ENCODE peak calls at places on chromosomes 11 and 22, in five cellular contexts. Q is mammary epithelial cell, B is heart right ventricle, L is WTC11, H is nephron progenitor cell. Y is an unnamed sample.
A peak's percentile ranks its signal among the peaks of the same experiment; 100 is the strongest.

GRCh38 chr22:34502821-34503220 is 563.1 kb upstream of the ISX start:
- DNase-seq in B (no peak), L (no peak), Q (peak; percentile 85), H (no peak), Y (no peak)

GRCh38 chr22:33917744-33918406 is 2.4 kb downstream of the LARGE1 start:
- DNase-seq in L (peak; percentile 15), Q (no peak), H (peak; percentile 10), B (no peak), Y (no peak)

GRCh38 chr11:74626604-74627003 is 34.2 kb downstream of the POLD3 start:
- DNase-seq in H (no peak), L (no peak), B (no peak), Q (no peak), Y (no peak)

GRCh38 chr22:31313366-31314147 is 21.3 kb upstream of the PIK3IP1 start:
- DNase-seq in L (peak; percentile 80), H (peak; percentile 70), B (peak; percentile 59), Q (peak; percentile 87), Y (peak; percentile 79)

GRCh38 chr11:35602979-35603378 is 15.3 kb upstream of the FJX1 start:
- DNase-seq in B (no peak), Q (no peak), H (no peak), L (no peak), Y (no peak)

GRCh38 chr22:50537765-50538164 is 7.9 kb upstream of the KLHDC7B start:
- DNase-seq in B (no peak), H (no peak), Q (no peak), L (no peak), Y (no peak)

GRCh38 chr11:87263979-87264378 is 226.2 kb downstream of the TMEM135 start:
- DNase-seq in H (no peak), L (no peak), B (no peak), Q (no peak), Y (no peak)

GRCh38 chr22:36191106-36191836 is 10.3 kb downstream of the APOL4 start:
- DNase-seq in H (no peak), B (peak; percentile 76), Q (no peak), L (no peak), Y (no peak)

GRCh38 chr11:91163619-91164451 is 941.0 kb upstream of the CHORDC1 start:
- DNase-seq in L (no peak), Q (peak; percentile 49), B (no peak), H (no peak), Y (peak; percentile 51)

GRCh38 chr11:122863704-122864326 is 18.7 kb upstream of the JHY start:
- DNase-seq in Q (no peak), H (peak; percentile 49), B (peak; percentile 24), L (peak; percentile 47), Y (peak; percentile 63)

GRCh38 chr11:32511926-32512325 is 71.7 kb upstream of the EIF3M start:
- DNase-seq in H (no peak), B (no peak), Q (peak; percentile 15), L (no peak), Y (peak; percentile 17)

GRCh38 chr11:20363500-20364411 is at the start of gene HTATIP2:
- DNase-seq in B (peak; percentile 75), Q (peak; percentile 49), L (peak; percentile 67), H (peak; percentile 58), Y (peak; percentile 73)

GRCh38 chr22:20389288-20389687 is 4.7 kb upstream of the ZNF74 start:
- DNase-seq in H (no peak), L (no peak), B (no peak), Q (no peak), Y (no peak)

GRCh38 chr11:9571071-9571765 is 2.3 kb upstream of the WEE1 start:
- DNase-seq in H (no peak), B (no peak), L (no peak), Q (no peak), Y (no peak)

GRCh38 chr11:28383471-28383870 is 275.3 kb downstream of the METTL15 start:
- DNase-seq in L (no peak), B (no peak), Q (peak; percentile 9), H (no peak), Y (no peak)

GRCh38 chr11:103016031-103016430 is 60.5 kb upstream of the MMP13 start:
- DNase-seq in H (no peak), B (no peak), L (no peak), Q (no peak), Y (no peak)

GRCh38 chr11:120068114-120068573 is 69.8 kb downstream of the TRIM29 start:
- DNase-seq in L (no peak), H (no peak), Q (peak; percentile 43), B (no peak), Y (no peak)

GRCh38 chr22:33658775-33659174 is 261.5 kb downstream of the LARGE1 start:
- DNase-seq in H (no peak), Q (no peak), L (no peak), B (peak; percentile 29), Y (no peak)

DNA sequence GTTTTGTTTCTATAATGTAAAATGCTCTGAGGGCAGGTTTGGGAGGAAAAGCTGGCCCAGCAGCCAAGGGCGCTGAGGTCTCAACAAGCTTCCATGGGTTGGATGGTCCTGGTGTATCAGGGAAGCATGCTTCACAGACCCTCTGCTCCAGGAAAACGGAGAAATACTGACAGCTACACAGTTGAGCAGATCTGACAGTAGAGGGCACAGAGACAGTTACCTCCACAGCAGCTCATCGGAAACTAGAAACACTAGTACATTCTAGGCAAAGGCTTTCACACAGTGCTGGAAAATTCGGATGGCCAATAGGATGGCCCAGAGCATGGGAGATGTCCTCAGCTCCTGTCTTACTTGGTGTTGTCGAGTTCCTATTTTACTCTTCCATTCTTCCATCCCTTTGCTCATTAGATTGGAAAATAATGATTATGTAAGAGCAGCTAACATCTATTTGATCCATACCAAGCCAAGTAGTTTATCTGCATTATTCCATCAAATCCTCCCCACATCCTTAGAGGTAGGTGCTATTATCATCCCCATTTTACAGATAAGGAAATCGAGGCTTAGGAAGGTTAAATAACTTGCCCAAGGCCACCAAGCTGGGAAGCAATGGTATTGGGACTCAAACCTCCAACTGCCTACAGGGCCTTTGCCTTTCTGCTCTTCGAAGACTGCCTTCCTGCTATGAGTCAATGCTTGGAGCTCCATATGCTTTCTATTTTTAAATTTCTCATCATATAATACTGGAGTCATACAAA is 28.3 kb downstream of the LMO2 start:
- DNase-seq in B (no peak), Q (no peak), L (no peak), H (no peak), Y (no peak)
- TF ChIP-seq CTCF in B (no peak), Q (no peak), L (no peak), H (no peak), Y (no peak)

GRCh38 chr11:86244522-86245368 is at the start of gene EED:
- DNase-seq in L (peak; percentile 97), B (peak; percentile 96), H (peak; percentile 97), Q (peak; percentile 97), Y (peak; percentile 90)
- TF ChIP-seq CTCF in L (no peak), B (no peak), H (no peak), Q (no peak), Y (no peak)

GRCh38 chr11:107916671-107917241 is 11.5 kb upstream of the RAB39A start:
- DNase-seq in H (peak; percentile 66), B (no peak), L (peak; percentile 81), Q (no peak), Y (no peak)
- TF ChIP-seq CTCF in H (peak; percentile 56), B (no peak), L (peak; percentile 92), Q (peak; percentile 49), Y (peak; percentile 26)

GRCh38 chr22:43481528-43482309 is 69.9 kb downstream of the MPPED1 start:
- DNase-seq in Q (no peak), H (no peak), L (no peak), B (no peak), Y (no peak)
- TF ChIP-seq CTCF in Q (peak; percentile 14), H (no peak), L (no peak), B (no peak), Y (no peak)

DNA sequence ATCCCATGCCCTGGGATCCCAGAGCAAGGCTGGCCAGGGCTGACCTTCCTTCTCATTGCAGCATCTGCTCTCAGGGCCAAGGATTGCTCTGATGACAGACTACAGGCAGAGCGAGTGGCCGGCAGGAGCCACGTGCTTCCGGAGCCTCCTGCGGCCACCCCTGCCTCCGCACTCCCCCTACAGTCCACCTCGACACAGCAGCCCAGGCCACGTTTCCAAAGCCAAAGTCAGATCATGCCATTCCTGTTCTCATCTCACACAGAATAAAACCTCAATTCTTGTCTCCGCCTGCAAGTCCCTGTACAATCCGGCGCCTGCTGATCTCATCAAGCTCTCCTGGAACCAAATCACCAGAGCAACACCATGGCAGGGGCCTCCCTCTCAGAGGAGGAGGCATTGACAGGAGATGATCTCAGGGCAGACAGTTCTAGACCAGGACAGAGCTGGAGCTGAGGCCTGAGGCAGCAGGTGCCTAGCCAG is 20.9 kb upstream of the UPK3A start:
- DNase-seq in L (peak; percentile 73), H (peak; percentile 70), B (peak; percentile 71), Q (peak; percentile 91), Y (peak; percentile 70)
- TF ChIP-seq CTCF in L (peak; percentile 29), H (peak; percentile 56), B (peak; percentile 49), Q (peak; percentile 89), Y (peak; percentile 69)

DNA sequence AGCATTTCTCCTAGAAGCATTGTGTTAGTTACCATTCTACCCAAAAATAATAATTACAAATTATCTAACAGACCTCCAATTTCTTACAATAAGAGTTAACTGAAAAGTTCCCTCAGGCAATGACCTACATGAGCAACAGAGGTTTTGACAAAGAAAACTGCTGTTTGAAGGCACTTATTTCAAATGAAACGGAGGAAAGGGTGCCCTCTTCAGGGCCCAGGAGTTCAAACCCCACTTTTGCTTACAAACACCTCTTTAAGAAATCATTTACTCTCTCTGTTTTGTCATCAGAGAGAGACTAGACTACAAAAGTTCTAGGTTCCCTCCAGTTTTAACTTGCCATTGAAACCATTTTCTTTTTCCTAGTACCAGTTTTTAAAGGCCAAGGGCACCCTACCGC is 56.7 kb downstream of the AMBRA1 start:
- DNase-seq in B (no peak), L (no peak), Q (no peak), H (no peak), Y (no peak)
- TF ChIP-seq CTCF in B (no peak), L (no peak), Q (peak; percentile 33), H (no peak), Y (no peak)

DNA sequence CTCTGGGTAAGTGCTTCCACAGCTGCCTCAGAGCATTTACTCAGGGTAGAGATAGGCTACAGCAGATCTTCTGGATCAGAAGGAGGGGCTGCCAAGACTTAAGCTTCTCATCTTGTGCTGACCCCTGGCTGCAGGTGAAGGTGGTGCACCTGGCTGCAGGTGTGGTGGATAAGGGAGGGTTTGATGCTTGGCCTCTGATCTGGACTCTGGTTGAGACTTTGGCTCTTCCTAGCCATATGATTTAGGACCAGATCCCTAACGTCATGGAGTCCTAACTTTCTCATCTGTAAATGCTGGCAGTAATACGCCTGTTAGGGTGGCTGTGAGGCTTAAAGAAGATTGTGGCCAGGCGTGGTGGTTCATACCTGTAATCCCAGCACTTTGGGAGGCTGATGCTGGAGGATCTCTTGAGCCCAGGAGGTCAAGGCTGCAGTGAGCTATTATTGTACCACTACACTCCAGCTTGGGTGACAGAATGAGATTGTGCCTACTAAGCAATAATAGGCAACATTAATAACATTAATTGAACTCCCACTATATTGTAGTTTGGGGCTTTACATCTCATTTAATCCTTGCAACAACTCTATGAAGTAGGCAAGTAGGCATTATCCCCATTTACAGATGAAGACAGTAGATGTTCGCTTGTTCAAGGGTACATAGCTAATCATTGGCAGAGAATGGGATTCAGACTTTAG is 10.7 kb downstream of the DTX4 start:
- DNase-seq in B (no peak), L (peak; percentile 81), H (no peak), Q (peak; percentile 37), Y (no peak)
- TF ChIP-seq CTCF in B (no peak), L (peak; percentile 84), H (peak; percentile 12), Q (peak; percentile 75), Y (no peak)

GRCh38 chr11:116772443-116773202 is at the start of gene BUD13:
- DNase-seq in H (peak; percentile 95), Q (peak; percentile 85), B (peak; percentile 94), L (peak; percentile 91), Y (peak; percentile 88)
- TF ChIP-seq CTCF in H (no peak), Q (no peak), B (no peak), L (no peak), Y (no peak)